ENCODE peak calls at places on chromosome 3, in eight cellular contexts. F is mesendoderm; J is breast epithelium; C is right atrium auricular region; B is A549; N is endothelial cell of umbilical vein; R is DND-41; T is CD8-positive, alpha-beta T cell. K is an unnamed sample.

GRCh38 chr3:130870423-130870822 is 23.5 kb upstream of the ATP2C1 start:
- DNase-seq in F (no peak), J (no peak), C (no peak), B (no peak), N (no peak), R (no peak), T (no peak), K (no peak)

GRCh38 chr3:53156368-53156834 is 4.6 kb upstream of the PRKCD start:
- DNase-seq in F (peak), J (no peak), C (no peak), B (no peak), N (no peak), R (no peak), T (no peak), K (no peak)

GRCh38 chr3:186099178-186099577 is 9.7 kb downstream of the ETV5 start:
- DNase-seq in F (no peak), J (no peak), C (peak), B (no peak), N (peak), R (no peak), T (no peak), K (no peak)

GRCh38 chr3:194397757-194398312 is 1.2 kb downstream of the GP5 start:
- DNase-seq in F (no peak), J (no peak), C (no peak), B (no peak), N (peak), R (peak), T (peak), K (no peak)

GRCh38 chr3:121651684-121652083 is 9.0 kb downstream of the HCLS1 start:
- DNase-seq in F (no peak), J (no peak), C (no peak), B (peak), N (peak), R (no peak), T (no peak), K (no peak)

GRCh38 chr3:23567917-23568316 is 237.8 kb upstream of the UBE2E1 start:
- DNase-seq in F (no peak), J (no peak), C (no peak), B (peak), N (peak), R (no peak), T (no peak), K (peak)

GRCh38 chr3:182412066-182412465 is 381.2 kb upstream of the ATP11B start:
- DNase-seq in F (peak), J (no peak), C (no peak), B (no peak), N (no peak), R (no peak), T (no peak), K (peak)

GRCh38 chr3:193826126-193826795 is 233.3 kb downstream of the OPA1 start:
- DNase-seq in F (peak), J (no peak), C (peak), B (peak), N (peak), R (no peak), T (no peak), K (peak)

GRCh38 chr3:161171113-161171512 is 50.0 kb upstream of the NMD3 start:
- DNase-seq in F (peak), J (no peak), C (peak), B (peak), N (peak), R (no peak), T (no peak), K (peak)

GRCh38 chr3:149186726-149187125 is 34.9 kb downstream of the CP start:
- DNase-seq in F (no peak), J (no peak), C (no peak), B (no peak), N (no peak), R (no peak), T (no peak), K (no peak)

GRCh38 chr3:11619461-11619860 is 24.3 kb downstream of the VGLL4 start:
- DNase-seq in F (no peak), J (no peak), C (no peak), B (no peak), N (no peak), R (no peak), T (no peak), K (no peak)

GRCh38 chr3:86180696-86181095 is 810.3 kb downstream of the VGLL3 start:
- DNase-seq in F (peak), J (no peak), C (no peak), B (peak), N (no peak), R (no peak), T (no peak), K (no peak)

GRCh38 chr3:173750095-173750494 is 352.6 kb downstream of the NLGN1 start:
- DNase-seq in F (peak), J (no peak), C (no peak), B (no peak), N (peak), R (no peak), T (no peak), K (no peak)

GRCh38 chr3:158702815-158703481 is 29.3 kb downstream of the RARRES1 start:
- DNase-seq in F (no peak), J (no peak), C (no peak), B (no peak), N (peak), R (no peak), T (no peak), K (no peak)

GRCh38 chr3:81416812-81417211 is 344.6 kb downstream of the GBE1 start:
- DNase-seq in F (no peak), J (no peak), C (no peak), B (no peak), N (no peak), R (no peak), T (no peak), K (no peak)

GRCh38 chr3:150504473-150504872 is 41.8 kb downstream of the SERP1 start:
- DNase-seq in F (no peak), J (no peak), C (no peak), B (no peak), N (peak), R (no peak), T (no peak), K (no peak)

GRCh38 chr3:58063424-58063823 is 55.2 kb downstream of the FLNB start:
- DNase-seq in F (no peak), J (no peak), C (peak), B (no peak), N (no peak), R (no peak), T (no peak), K (no peak)

GRCh38 chr3:160162440-160162839 is 62.8 kb upstream of the C3orf80 start:
- DNase-seq in F (peak), J (no peak), C (no peak), B (no peak), N (no peak), R (no peak), T (no peak), K (no peak)

GRCh38 chr3:88467191-88467590 is 317.4 kb downstream of the C3orf38 start:
- DNase-seq in F (peak), J (no peak), C (no peak), B (no peak), N (no peak), R (no peak), T (no peak), K (no peak)

GRCh38 chr3:71016141-71016845 is 567.2 kb downstream of the FOXP1 start:
- DNase-seq in F (no peak), J (no peak), C (no peak), B (no peak), N (no peak), R (no peak), T (no peak), K (no peak)

GRCh38 chr3:33167716-33168339 is 50.8 kb downstream of the SUSD5 start:
- DNase-seq in F (peak), J (no peak), C (no peak), B (no peak), N (peak), R (no peak), T (no peak), K (no peak)

GRCh38 chr3:51799879-51800757 is 21.1 kb upstream of the IQCF6 start:
- DNase-seq in F (peak), J (no peak), C (no peak), B (peak), N (peak), R (peak), T (no peak), K (peak)

GRCh38 chr3:191338177-191338488 is 7.8 kb upstream of the UTS2B start:
- DNase-seq in F (no peak), J (no peak), C (no peak), B (no peak), N (no peak), R (no peak), T (no peak), K (no peak)

GRCh38 chr3:111715911-111716523 is 120.9 kb upstream of the ZBED2 start:
- DNase-seq in F (peak), J (peak), C (no peak), B (peak), N (peak), R (peak), T (no peak), K (no peak)

GRCh38 chr3:33392703-33393125 is 47.5 kb downstream of the UBP1 start:
- DNase-seq in F (no peak), J (no peak), C (no peak), B (peak), N (peak), R (no peak), T (no peak), K (peak)

GRCh38 chr3:131231710-131232348 is 149.7 kb upstream of the NUDT16 start:
- DNase-seq in F (no peak), J (no peak), C (no peak), B (peak), N (peak), R (no peak), T (no peak), K (no peak)

GRCh38 chr3:158659454-158660237 is 12.8 kb downstream of the LXN start:
- DNase-seq in F (peak), J (no peak), C (peak), B (peak), N (peak), R (peak), T (peak), K (peak)

GRCh38 chr3:191087391-191087790 is 111.7 kb upstream of the OSTN start:
- DNase-seq in F (no peak), J (no peak), C (no peak), B (no peak), N (no peak), R (no peak), T (no peak), K (no peak)

GRCh38 chr3:191499307-191500125 is 38.6 kb downstream of the PYDC2 start:
- DNase-seq in F (no peak), J (peak), C (no peak), B (no peak), N (no peak), R (no peak), T (no peak), K (no peak)

GRCh38 chr3:175672119-175672689 is 813.1 kb downstream of the NAALADL2 start:
- DNase-seq in F (no peak), J (no peak), C (no peak), B (no peak), N (peak), R (no peak), T (no peak), K (no peak)

GRCh38 chr3:128367726-128368125 is 99.0 kb downstream of the DNAJB8 start:
- DNase-seq in F (peak), J (no peak), C (no peak), B (no peak), N (no peak), R (no peak), T (no peak), K (no peak)

GRCh38 chr3:86782271-86782670 is 208.7 kb downstream of the VGLL3 start:
- DNase-seq in F (no peak), J (no peak), C (no peak), B (no peak), N (no peak), R (no peak), T (no peak), K (no peak)

GRCh38 chr3:37499820-37500219 is 325.4 kb upstream of the LRRFIP2 start:
- DNase-seq in F (no peak), J (no peak), C (no peak), B (no peak), N (no peak), R (no peak), T (no peak), K (no peak)
- H3K27ac ChIP-seq in F (no peak), J (no peak), C (no peak), B (no peak), N (no peak), R (no peak), T (no peak), K (no peak)

DNA sequence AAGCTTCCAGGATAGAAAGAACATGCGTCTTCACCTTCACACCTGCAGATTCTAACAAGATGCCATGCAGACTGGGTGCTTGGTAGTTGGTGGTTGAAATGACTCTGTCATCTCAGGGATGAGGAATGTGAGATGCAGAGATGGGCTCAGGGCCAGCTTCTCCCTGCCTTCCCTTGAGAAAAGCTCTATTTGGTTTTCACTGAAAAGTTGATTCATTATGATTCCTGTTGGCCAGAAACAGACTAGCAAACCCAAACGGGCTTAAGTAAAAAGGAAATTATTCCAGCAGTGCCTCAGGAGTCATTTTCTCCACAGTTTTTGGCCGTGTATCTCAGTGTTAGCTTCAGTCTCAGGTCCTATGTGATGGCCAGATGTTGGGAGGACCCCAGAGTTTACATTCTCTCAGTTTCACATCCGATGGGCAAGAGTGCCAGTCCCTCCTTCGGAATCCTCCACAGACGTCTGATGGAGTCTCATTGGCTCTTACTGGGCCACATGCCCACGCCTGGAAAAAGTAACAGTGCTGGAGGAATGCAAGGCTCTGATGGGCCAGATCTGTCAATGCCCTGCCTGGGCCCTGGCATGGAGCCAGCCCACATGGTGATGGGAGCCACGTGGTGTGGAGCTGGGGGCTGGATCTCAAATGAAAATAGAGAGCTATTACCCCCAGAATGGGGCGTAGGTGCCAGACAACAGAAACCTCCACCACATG is 22.3 kb upstream of the SACM1L start:
- DNase-seq in F (no peak), J (no peak), C (no peak), B (no peak), N (peak), R (no peak), T (no peak), K (no peak)
- H3K27ac ChIP-seq in F (no peak), J (peak), C (peak), B (no peak), N (peak), R (peak), T (no peak), K (no peak)

DNA sequence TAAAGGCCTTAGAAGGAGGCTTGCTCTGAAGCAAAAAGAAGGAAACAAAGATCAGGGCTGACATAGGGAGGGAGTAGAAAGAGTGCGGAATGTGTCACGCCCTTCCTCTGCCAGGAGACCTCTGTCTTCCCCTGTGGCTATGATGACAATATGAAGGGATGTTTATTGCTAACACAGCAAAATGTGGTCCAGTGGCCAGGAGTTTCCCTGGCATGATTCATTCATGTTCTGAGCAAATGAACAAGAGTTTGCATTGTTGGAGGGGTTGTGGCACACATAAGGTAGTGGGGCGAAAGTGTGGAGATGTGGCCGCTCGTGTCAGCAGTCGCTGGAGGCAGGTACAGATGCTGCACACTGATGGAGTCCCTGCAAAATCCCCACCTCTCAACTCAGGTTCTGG is 169.4 kb downstream of the SHQ1 start:
- DNase-seq in F (no peak), J (no peak), C (no peak), B (no peak), N (no peak), R (no peak), T (no peak), K (peak)
- H3K27ac ChIP-seq in F (no peak), J (peak), C (no peak), B (no peak), N (no peak), R (no peak), T (no peak), K (no peak)

DNA sequence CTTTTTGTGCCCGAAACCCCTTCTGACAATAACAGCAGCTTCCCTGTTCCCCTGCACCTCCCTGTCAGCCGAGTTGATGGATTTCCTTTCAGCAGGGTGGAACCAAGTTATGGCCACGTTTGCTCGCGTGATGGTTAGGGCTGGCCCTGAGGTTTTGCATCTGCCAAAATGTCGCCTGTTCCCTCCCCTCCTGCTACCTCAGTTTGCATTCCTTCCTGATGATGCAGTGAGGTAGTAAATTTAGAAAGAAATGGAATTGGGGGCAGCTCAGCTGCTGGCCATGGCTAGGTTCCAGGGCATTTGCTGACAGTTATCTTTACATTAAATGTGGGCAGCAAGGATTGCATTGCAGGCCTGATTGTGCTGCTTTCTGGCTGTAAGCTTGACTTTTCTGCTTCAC is 13.2 kb downstream of the LIMD1 start:
- DNase-seq in F (peak), J (no peak), C (no peak), B (no peak), N (no peak), R (no peak), T (no peak), K (no peak)
- H3K27ac ChIP-seq in F (no peak), J (peak), C (peak), B (no peak), N (no peak), R (no peak), T (no peak), K (no peak)

DNA sequence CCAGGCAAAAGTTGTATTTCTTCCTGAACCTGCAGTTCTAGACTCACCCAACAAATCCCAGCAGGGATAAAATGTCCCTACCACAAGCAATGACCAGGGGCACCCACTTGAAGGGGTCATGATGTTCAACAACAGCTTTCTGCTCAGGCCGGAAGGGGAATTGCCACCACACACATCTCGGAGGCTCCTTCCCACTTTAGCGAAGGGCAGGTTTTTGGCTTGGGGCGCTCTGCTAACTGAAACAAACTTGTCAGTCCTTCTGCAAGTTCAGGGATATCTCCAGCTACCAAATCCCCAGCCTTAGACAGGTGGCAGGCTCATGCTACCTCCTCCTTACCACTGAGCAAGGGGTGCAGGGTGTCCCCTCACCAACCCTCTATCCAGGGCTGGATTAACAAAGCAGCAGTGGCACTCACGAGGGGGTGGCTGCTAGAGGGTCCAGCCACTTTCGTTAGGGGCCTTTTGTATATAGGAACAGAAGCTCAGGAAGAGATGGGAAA is 2.2 kb downstream of the ADCY5 start:
- DNase-seq in F (no peak), J (no peak), C (no peak), B (no peak), N (no peak), R (no peak), T (no peak), K (no peak)
- H3K27ac ChIP-seq in F (no peak), J (no peak), C (peak), B (no peak), N (no peak), R (no peak), T (no peak), K (no peak)

DNA sequence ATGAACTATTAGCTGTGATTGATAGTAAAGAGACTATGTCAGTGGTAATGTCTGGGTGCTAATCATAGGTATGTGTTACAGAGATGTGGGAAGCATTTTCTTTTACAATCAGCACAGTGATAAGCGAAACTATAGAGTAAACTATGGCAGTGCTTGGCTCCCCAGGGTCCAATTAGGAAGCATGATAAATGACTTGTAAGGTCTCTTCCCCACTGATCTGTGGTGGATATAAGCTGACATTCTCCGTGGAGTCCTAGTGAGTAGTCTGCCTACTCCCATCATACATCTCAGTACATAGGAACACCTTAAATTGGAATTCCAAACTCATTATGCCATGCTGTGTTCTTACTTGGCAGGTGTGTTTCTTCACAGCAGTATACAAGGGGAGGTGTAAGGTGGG is 204.2 kb downstream of the GAP43 start:
- DNase-seq in F (peak), J (no peak), C (no peak), B (no peak), N (no peak), R (no peak), T (no peak), K (no peak)
- H3K27ac ChIP-seq in F (no peak), J (no peak), C (no peak), B (no peak), N (no peak), R (no peak), T (no peak), K (no peak)

DNA sequence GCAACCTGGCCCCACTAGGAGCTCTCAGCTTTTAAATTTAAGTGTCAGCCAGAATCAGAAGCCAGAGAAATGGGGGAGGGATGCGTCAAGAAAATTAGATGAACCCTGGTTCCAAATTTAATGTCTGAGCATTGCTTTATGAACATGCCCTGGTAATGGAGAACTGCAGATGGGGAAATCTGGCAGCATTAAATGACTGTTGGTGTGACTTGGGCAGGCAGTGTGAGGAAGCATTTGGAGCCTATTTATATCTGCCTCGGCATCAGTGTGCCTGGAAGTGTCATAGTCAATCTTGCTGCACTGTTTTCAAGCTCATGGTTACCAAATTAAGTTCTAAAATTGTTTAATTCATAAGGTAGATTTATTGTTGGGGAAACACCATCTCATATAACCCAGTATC is 29.0 kb downstream of the NME9 start:
- DNase-seq in F (no peak), J (no peak), C (no peak), B (no peak), N (no peak), R (no peak), T (no peak), K (no peak)
- H3K27ac ChIP-seq in F (no peak), J (no peak), C (no peak), B (no peak), N (no peak), R (no peak), T (no peak), K (no peak)

GRCh38 chr3:141152801-141153678 is 78.6 kb upstream of the PXYLP1 start:
- DNase-seq in F (no peak), J (no peak), C (no peak), B (no peak), N (no peak), R (no peak), T (no peak), K (no peak)
- H3K27ac ChIP-seq in F (no peak), J (no peak), C (no peak), B (no peak), N (no peak), R (no peak), T (no peak), K (no peak)